ENCODE peak calls at places on chromosomes 1 and 21, in six cellular contexts. One of them, this sample, is unnamed.

GRCh38 chr1:87760100-87760499 is 431.4 kb downstream of the LMO4 start:
- DNase-seq in MM.1S: no peak
- DNase-seq in PC-3: no peak
- DNase-seq in hepatocyte: no peak
- DNase-seq in OCI-LY7: no peak
- DNase-seq in SK-N-SH: no peak
- DNase-seq in this sample: no peak

GRCh38 chr1:203049576-203050180 is 23.4 kb downstream of the PPFIA4 start:
- DNase-seq in hepatocyte: no peak
- DNase-seq in PC-3: no peak
- DNase-seq in MM.1S: no peak
- DNase-seq in OCI-LY7: no peak
- DNase-seq in SK-N-SH: no peak
- DNase-seq in this sample: no peak

GRCh38 chr1:117794073-117794472 is 135.3 kb downstream of the GDAP2 start:
- DNase-seq in SK-N-SH: no peak
- DNase-seq in hepatocyte: no peak
- DNase-seq in OCI-LY7: no peak
- DNase-seq in MM.1S: no peak
- DNase-seq in PC-3: no peak
- DNase-seq in this sample: no peak

GRCh38 chr1:51473716-51474115 is 45.4 kb downstream of the EPS15 start:
- DNase-seq in PC-3: no peak
- DNase-seq in hepatocyte: no peak
- DNase-seq in OCI-LY7: no peak
- DNase-seq in MM.1S: no peak
- DNase-seq in SK-N-SH: no peak
- DNase-seq in this sample: no peak

GRCh38 chr1:20767271-20767670 is 19.8 kb downstream of the HP1BP3 start:
- DNase-seq in hepatocyte: no peak
- DNase-seq in PC-3: no peak
- DNase-seq in SK-N-SH: no peak
- DNase-seq in OCI-LY7: no peak
- DNase-seq in MM.1S: no peak
- DNase-seq in this sample: no peak

GRCh38 chr1:198117267-198117666 is 39.5 kb upstream of the NEK7 start:
- DNase-seq in MM.1S: no peak
- DNase-seq in hepatocyte: no peak
- DNase-seq in OCI-LY7: no peak
- DNase-seq in SK-N-SH: no peak
- DNase-seq in PC-3: no peak
- DNase-seq in this sample: no peak

GRCh38 chr1:230289350-230289644 is 136.8 kb downstream of the PGBD5 start:
- DNase-seq in SK-N-SH: no peak
- DNase-seq in hepatocyte: no peak
- DNase-seq in PC-3: no peak
- DNase-seq in MM.1S: no peak
- DNase-seq in OCI-LY7: no peak
- DNase-seq in this sample: no peak

GRCh38 chr1:93616996-93617669 is 64.5 kb downstream of the BCAR3 start:
- DNase-seq in hepatocyte: no peak
- DNase-seq in OCI-LY7: no peak
- DNase-seq in PC-3: no peak
- DNase-seq in MM.1S: no peak
- DNase-seq in SK-N-SH: peak
- DNase-seq in this sample: no peak

GRCh38 chr1:178966312-178966711 is 59.4 kb upstream of the FAM20B start:
- DNase-seq in PC-3: no peak
- DNase-seq in MM.1S: no peak
- DNase-seq in OCI-LY7: no peak
- DNase-seq in hepatocyte: no peak
- DNase-seq in SK-N-SH: no peak
- DNase-seq in this sample: no peak

GRCh38 chr1:178055779-178056471 is 38.0 kb upstream of the RASAL2 start:
- DNase-seq in MM.1S: peak
- DNase-seq in OCI-LY7: peak
- DNase-seq in SK-N-SH: no peak
- DNase-seq in hepatocyte: peak
- DNase-seq in PC-3: peak
- DNase-seq in this sample: no peak

GRCh38 chr1:42211224-42211623 is 46.7 kb upstream of the GUCA2A start:
- DNase-seq in SK-N-SH: no peak
- DNase-seq in MM.1S: no peak
- DNase-seq in hepatocyte: no peak
- DNase-seq in OCI-LY7: no peak
- DNase-seq in PC-3: peak
- DNase-seq in this sample: no peak

GRCh38 chr1:1090424-1091343 is 16.6 kb upstream of the RNF223 start:
- DNase-seq in hepatocyte: no peak
- DNase-seq in SK-N-SH: peak
- DNase-seq in OCI-LY7: no peak
- DNase-seq in PC-3: no peak
- DNase-seq in MM.1S: no peak
- DNase-seq in this sample: no peak

GRCh38 chr1:210681158-210681557 is 352.5 kb downstream of the HHAT start:
- DNase-seq in OCI-LY7: no peak
- DNase-seq in SK-N-SH: no peak
- DNase-seq in hepatocyte: no peak
- DNase-seq in MM.1S: no peak
- DNase-seq in PC-3: no peak
- DNase-seq in this sample: no peak

GRCh38 chr1:209659909-209660308 is 7.7 kb upstream of the LAMB3 start:
- DNase-seq in hepatocyte: no peak
- DNase-seq in MM.1S: no peak
- DNase-seq in PC-3: peak
- DNase-seq in OCI-LY7: no peak
- DNase-seq in SK-N-SH: no peak
- DNase-seq in this sample: no peak

GRCh38 chr1:87329756-87330200 is 1.1 kb downstream of the LMO4 start:
- DNase-seq in hepatocyte: no peak
- DNase-seq in OCI-LY7: no peak
- DNase-seq in MM.1S: peak
- DNase-seq in SK-N-SH: no peak
- DNase-seq in PC-3: peak
- DNase-seq in this sample: no peak

GRCh38 chr1:231421971-231422797 is at the start of gene EGLN1:
- DNase-seq in OCI-LY7: peak
- DNase-seq in MM.1S: peak
- DNase-seq in hepatocyte: peak
- DNase-seq in PC-3: peak
- DNase-seq in SK-N-SH: peak
- DNase-seq in this sample: peak

GRCh38 chr1:39001516-39002389 is 10.7 kb downstream of the AKIRIN1 start:
- DNase-seq in OCI-LY7: no peak
- DNase-seq in SK-N-SH: no peak
- DNase-seq in PC-3: no peak
- DNase-seq in MM.1S: no peak
- DNase-seq in hepatocyte: no peak
- DNase-seq in this sample: peak

GRCh38 chr21:45409466-45410150 is 4.6 kb downstream of the COL18A1 start:
- DNase-seq in PC-3: no peak
- DNase-seq in OCI-LY7: no peak
- DNase-seq in SK-N-SH: peak
- DNase-seq in hepatocyte: no peak
- DNase-seq in MM.1S: no peak
- DNase-seq in this sample: no peak

GRCh38 chr1:76122260-76122659 is 47.7 kb downstream of the ST6GALNAC3 start:
- DNase-seq in SK-N-SH: no peak
- DNase-seq in PC-3: no peak
- DNase-seq in OCI-LY7: no peak
- DNase-seq in hepatocyte: no peak
- DNase-seq in MM.1S: no peak
- DNase-seq in this sample: no peak

GRCh38 chr1:84675106-84675505 is 15.2 kb downstream of the SSX2IP start:
- DNase-seq in PC-3: no peak
- DNase-seq in OCI-LY7: no peak
- DNase-seq in SK-N-SH: no peak
- DNase-seq in hepatocyte: no peak
- DNase-seq in MM.1S: no peak
- DNase-seq in this sample: no peak

GRCh38 chr1:209439828-209440227 is 143.7 kb upstream of the CAMK1G start:
- DNase-seq in OCI-LY7: no peak
- DNase-seq in hepatocyte: no peak
- DNase-seq in MM.1S: no peak
- DNase-seq in SK-N-SH: no peak
- DNase-seq in PC-3: no peak
- DNase-seq in this sample: no peak

GRCh38 chr1:175252561-175252960 is 60.0 kb upstream of the KIAA0040 start:
- DNase-seq in hepatocyte: no peak
- DNase-seq in MM.1S: no peak
- DNase-seq in PC-3: no peak
- DNase-seq in SK-N-SH: no peak
- DNase-seq in OCI-LY7: no peak
- DNase-seq in this sample: no peak

GRCh38 chr21:31460985-31461384 is 116.9 kb upstream of the TIAM1 start:
- DNase-seq in hepatocyte: no peak
- DNase-seq in PC-3: no peak
- DNase-seq in MM.1S: no peak
- DNase-seq in SK-N-SH: no peak
- DNase-seq in OCI-LY7: no peak
- DNase-seq in this sample: no peak

GRCh38 chr1:172273668-172274396 is 146.7 kb upstream of the C1orf105 start:
- DNase-seq in SK-N-SH: no peak
- DNase-seq in hepatocyte: no peak
- DNase-seq in MM.1S: no peak
- DNase-seq in PC-3: no peak
- DNase-seq in OCI-LY7: no peak
- DNase-seq in this sample: no peak

GRCh38 chr1:164240081-164240480 is 318.9 kb upstream of the PBX1 start:
- DNase-seq in PC-3: peak
- DNase-seq in MM.1S: no peak
- DNase-seq in SK-N-SH: no peak
- DNase-seq in hepatocyte: peak
- DNase-seq in OCI-LY7: no peak
- DNase-seq in this sample: peak

GRCh38 chr1:216111842-216112241 is 311.4 kb downstream of the USH2A start:
- DNase-seq in hepatocyte: no peak
- DNase-seq in MM.1S: peak
- DNase-seq in PC-3: peak
- DNase-seq in SK-N-SH: no peak
- DNase-seq in OCI-LY7: no peak
- DNase-seq in this sample: no peak
- TF ChIP-seq CTCF in hepatocyte: peak
- TF ChIP-seq CTCF in MM.1S: peak
- TF ChIP-seq CTCF in PC-3: peak
- TF ChIP-seq CTCF in SK-N-SH: peak
- TF ChIP-seq CTCF in OCI-LY7: peak
- TF ChIP-seq CTCF in this sample: peak

DNA sequence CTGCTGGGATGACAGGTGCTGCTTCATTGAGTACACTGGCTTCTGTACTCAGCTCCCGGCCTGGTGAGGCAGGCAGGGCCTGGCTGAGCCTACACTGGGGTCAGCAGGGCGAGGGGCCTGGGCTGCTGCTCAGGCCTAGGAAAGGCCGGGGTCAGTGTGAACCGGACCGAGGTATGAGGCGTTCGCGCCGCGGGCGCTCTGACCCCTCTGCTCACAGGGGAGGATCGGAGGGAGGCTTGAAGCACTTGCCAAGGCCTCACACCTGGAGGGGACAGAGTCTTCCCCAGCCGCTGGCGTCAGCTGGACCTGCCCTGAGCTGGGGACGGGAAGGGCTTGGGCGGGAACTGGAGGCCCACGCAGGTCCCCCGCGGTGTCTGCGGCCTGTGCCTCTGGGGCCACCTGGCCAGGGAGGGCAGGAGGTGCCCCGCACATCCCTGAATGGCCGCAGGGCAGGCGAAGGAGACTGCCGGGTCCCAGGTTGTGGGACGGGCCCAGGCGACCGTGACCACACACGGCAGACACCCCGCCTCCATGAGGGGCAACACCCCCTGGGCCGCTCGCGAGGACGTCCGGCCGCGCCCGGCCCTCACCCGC is 466 bp downstream of the PEX10 start:
- DNase-seq in PC-3: peak
- DNase-seq in hepatocyte: no peak
- DNase-seq in OCI-LY7: peak
- DNase-seq in SK-N-SH: no peak
- DNase-seq in MM.1S: no peak
- DNase-seq in this sample: no peak
- TF ChIP-seq EZH2phosphoT487 in PC-3: no peak
- TF ChIP-seq EZH2phosphoT487 in hepatocyte: no peak
- TF ChIP-seq EZH2phosphoT487 in OCI-LY7: no peak
- TF ChIP-seq EZH2phosphoT487 in SK-N-SH: no peak
- TF ChIP-seq EZH2phosphoT487 in MM.1S: no peak
- TF ChIP-seq EZH2phosphoT487 in this sample: no peak

DNA sequence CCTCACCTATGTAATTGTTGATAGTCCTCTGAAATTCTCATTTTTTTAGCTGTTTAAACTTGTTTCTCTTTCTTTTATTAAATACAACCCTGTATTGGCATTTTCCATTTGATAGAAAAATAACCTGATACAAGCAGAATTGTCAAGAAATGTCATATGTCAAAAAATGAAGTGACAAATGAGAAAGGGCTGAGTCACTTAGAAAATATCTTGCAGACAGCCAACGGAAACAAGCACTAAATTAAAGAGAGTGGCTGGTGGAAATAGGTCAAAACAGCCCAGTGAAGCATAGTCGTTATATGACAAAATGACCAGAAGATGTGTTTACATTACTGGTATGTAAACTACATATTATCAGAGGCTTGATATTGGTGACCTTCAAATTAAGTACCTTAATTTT is 484.4 kb downstream of the PLA2G4A start:
- DNase-seq in hepatocyte: no peak
- DNase-seq in PC-3: peak
- DNase-seq in OCI-LY7: no peak
- DNase-seq in SK-N-SH: no peak
- DNase-seq in MM.1S: peak
- DNase-seq in this sample: no peak
- TF ChIP-seq CTCF in hepatocyte: no peak
- TF ChIP-seq CTCF in PC-3: no peak
- TF ChIP-seq CTCF in OCI-LY7: no peak
- TF ChIP-seq CTCF in SK-N-SH: no peak
- TF ChIP-seq CTCF in MM.1S: no peak
- TF ChIP-seq CTCF in this sample: no peak

DNA sequence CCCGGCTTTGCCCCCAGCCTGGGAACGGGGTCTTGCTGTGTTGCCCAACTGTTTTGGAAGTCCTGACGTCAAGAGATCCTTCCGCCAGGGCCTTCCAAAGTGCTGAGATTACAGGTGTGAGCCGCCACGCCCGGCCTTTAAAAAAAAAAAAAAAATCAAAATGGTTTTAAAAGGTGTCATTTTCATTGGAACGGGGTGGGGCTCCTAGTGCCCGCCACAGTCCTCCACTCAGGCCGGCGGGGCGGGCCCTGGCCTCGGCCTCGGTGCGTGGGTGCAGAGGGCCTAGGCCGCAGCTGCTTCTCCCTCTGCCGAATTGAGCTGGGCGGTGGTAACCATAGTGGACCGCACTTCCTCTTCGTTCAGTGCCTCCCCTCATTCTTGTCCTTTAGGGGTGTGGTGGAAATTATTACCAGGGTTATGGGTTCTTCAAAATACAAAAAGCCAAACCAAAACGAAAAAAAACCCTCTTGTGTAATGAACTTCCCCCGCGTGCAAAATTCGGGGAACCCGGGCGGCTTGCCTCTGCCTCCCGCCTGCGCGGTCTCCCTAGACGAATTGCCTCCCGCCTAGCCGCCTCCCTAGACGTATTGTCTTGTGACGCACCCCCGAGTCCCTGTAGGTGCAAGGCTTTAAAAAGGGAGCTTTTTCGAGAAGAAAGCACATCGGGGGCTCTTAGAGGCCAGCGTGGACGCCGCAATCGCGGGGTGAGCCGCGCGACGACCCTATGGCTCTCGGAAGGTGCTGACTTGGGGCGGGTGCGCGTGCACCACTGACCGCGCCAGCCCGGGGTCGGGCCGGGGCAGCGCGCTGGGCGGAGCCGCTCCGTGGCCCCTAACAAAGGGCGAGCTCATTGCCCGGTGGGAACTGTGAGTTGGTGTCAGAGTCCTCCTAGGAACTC is 10.5 kb upstream of the SPEN start:
- DNase-seq in hepatocyte: peak
- DNase-seq in SK-N-SH: no peak
- DNase-seq in OCI-LY7: peak
- DNase-seq in PC-3: no peak
- DNase-seq in MM.1S: no peak
- DNase-seq in this sample: peak
- TF ChIP-seq EZH2phosphoT487 in hepatocyte: no peak
- TF ChIP-seq EZH2phosphoT487 in SK-N-SH: no peak
- TF ChIP-seq EZH2phosphoT487 in OCI-LY7: no peak
- TF ChIP-seq EZH2phosphoT487 in PC-3: no peak
- TF ChIP-seq EZH2phosphoT487 in MM.1S: no peak
- TF ChIP-seq EZH2phosphoT487 in this sample: no peak